ENCODE peak calls at places on chromosomes 6 and 20, in eight cellular contexts. Z is T-helper 17 cell, Q is heart left ventricle, J is glutamatergic neuron, S is dermis blood vessel endothelial cell, D is left colon, M is sciatic nerve, H is iris pigment epithelial cell. T is an unnamed sample.

GRCh38 chr20:46648903-46649649 is 2.2 kb downstream of the SLC13A3 start:
- DNase-seq in Z (no peak), H (no peak), D (no peak), Q (no peak), M (no peak), J (no peak), S (no peak), T (no peak)

GRCh38 chr6:75723382-75723781 is 25.7 kb upstream of the MYO6 start:
- DNase-seq in H (no peak), D (no peak), M (no peak), S (no peak), J (no peak), Z (no peak), Q (no peak), T (no peak)

GRCh38 chr6:148445620-148446019 is 103.0 kb downstream of the SASH1 start:
- DNase-seq in H (peak), Q (no peak), Z (no peak), D (no peak), M (no peak), J (no peak), S (peak), T (no peak)

GRCh38 chr20:48187891-48188290 is 402.6 kb upstream of the SULF2 start:
- DNase-seq in D (no peak), J (no peak), H (peak), Z (no peak), S (no peak), M (no peak), Q (no peak), T (no peak)

GRCh38 chr6:53172468-53172803 is 23.8 kb upstream of the GCM1 start:
- DNase-seq in Q (no peak), Z (no peak), H (no peak), M (no peak), S (no peak), D (no peak), J (no peak), T (no peak)

GRCh38 chr20:64057628-64058498 is 5.1 kb upstream of the TCEA2 start:
- DNase-seq in S (peak), Z (peak), Q (peak), J (peak), D (peak), H (peak), M (peak), T (peak)

GRCh38 chr6:169844946-169845345 is 93.5 kb downstream of the ERMARD start:
- DNase-seq in D (no peak), S (no peak), H (no peak), Q (no peak), J (no peak), Z (no peak), M (peak), T (no peak)

GRCh38 chr6:31815025-31815838 is at the start of the genes HSPA1A and HSPA1L:
- DNase-seq in M (peak), H (peak), J (peak), Z (peak), Q (peak), D (peak), S (peak), T (peak)

GRCh38 chr6:54008589-54008988 is 102.7 kb upstream of the MLIP start:
- DNase-seq in J (no peak), M (no peak), D (no peak), Q (no peak), H (no peak), Z (no peak), S (no peak), T (no peak)

GRCh38 chr6:104958720-104959452 is 2.0 kb downstream of the LIN28B start:
- DNase-seq in M (no peak), Q (no peak), Z (no peak), J (no peak), D (no peak), H (no peak), S (no peak), T (no peak)

GRCh38 chr20:54759589-54759988 is 284.2 kb downstream of the DOK5 start:
- DNase-seq in J (no peak), Q (no peak), D (no peak), H (no peak), M (no peak), Z (no peak), S (no peak), T (no peak)

GRCh38 chr6:149940673-149940984 is 1.2 kb upstream of the ULBP2 start:
- DNase-seq in Q (no peak), S (no peak), Z (no peak), D (no peak), H (no peak), M (no peak), J (no peak), T (no peak)

GRCh38 chr6:6610031-6610591 is 21.6 kb downstream of the LY86 start:
- DNase-seq in Z (no peak), Q (no peak), H (no peak), M (no peak), D (peak), S (no peak), J (no peak), T (no peak)

GRCh38 chr20:33666293-33667244 is at the start of gene ACTL10:
- DNase-seq in S (peak), Q (peak), Z (peak), J (peak), M (peak), H (peak), D (peak), T (peak)

GRCh38 chr6:125301435-125302391 is at the start of gene HDDC2:
- DNase-seq in J (peak), Q (peak), Z (peak), H (peak), D (peak), S (peak), M (peak), T (peak)

GRCh38 chr20:63617876-63618265 is 9.0 kb downstream of the GMEB2 start:
- DNase-seq in S (no peak), H (no peak), J (no peak), Q (no peak), D (no peak), M (no peak), Z (no peak), T (no peak)

GRCh38 chr6:146785001-146785585 is 186.3 kb downstream of the ADGB start:
- DNase-seq in J (no peak), H (peak), Q (no peak), Z (no peak), D (peak), M (no peak), S (peak), T (peak)

GRCh38 chr6:110509617-110510231 is 33.3 kb upstream of the SLC22A16 start:
- DNase-seq in Q (no peak), Z (no peak), D (no peak), H (peak), S (peak), J (no peak), M (no peak), T (no peak)

GRCh38 chr20:21391495-21392298 is 5.6 kb downstream of the NKX2-4 start:
- DNase-seq in J (peak), S (peak), M (no peak), Z (no peak), D (no peak), Q (no peak), H (no peak), T (no peak)

GRCh38 chr6:43717822-43718221 is 30.2 kb upstream of the MRPS18A start:
- DNase-seq in M (peak), Q (peak), Z (no peak), D (no peak), H (no peak), S (no peak), J (no peak), T (no peak)

GRCh38 chr6:156557269-156557885 is 219.8 kb upstream of the ARID1B start:
- DNase-seq in H (peak), S (no peak), Z (no peak), Q (peak), M (no peak), D (peak), J (peak), T (peak)

GRCh38 chr6:107730683-107731314 is 93.3 kb downstream of the SCML4 start:
- DNase-seq in M (no peak), J (no peak), S (no peak), D (no peak), Q (no peak), H (no peak), Z (no peak), T (no peak)

GRCh38 chr6:133623065-133623464 is 265.8 kb upstream of the TCF21 start:
- DNase-seq in M (no peak), H (peak), J (no peak), Q (peak), Z (no peak), D (no peak), S (no peak), T (no peak)

GRCh38 chr6:17289491-17290106 is 8.4 kb downstream of the RBM24 start:
- DNase-seq in J (no peak), Z (no peak), D (peak), S (no peak), Q (peak), M (no peak), H (no peak), T (no peak)

GRCh38 chr20:14832630-14833029 is 495.2 kb upstream of the FLRT3 start:
- DNase-seq in J (no peak), H (no peak), M (no peak), Q (no peak), Z (no peak), D (no peak), S (no peak), T (no peak)

GRCh38 chr6:97586344-97586743 is 303.3 kb upstream of the MMS22L start:
- DNase-seq in Q (no peak), H (peak), S (no peak), M (no peak), J (no peak), D (no peak), Z (no peak), T (no peak)

GRCh38 chr6:47700051-47700450 is 1.7 kb downstream of the ADGRF4 start:
- DNase-seq in S (no peak), Q (no peak), Z (no peak), D (no peak), M (no peak), J (no peak), H (peak), T (no peak)

GRCh38 chr6:157374889-157375443 is 6.0 kb upstream of the ZDHHC14 start:
- DNase-seq in Z (no peak), S (peak), H (peak), J (no peak), Q (no peak), M (no peak), D (no peak), T (no peak)

GRCh38 chr6:44043479-44044153 is 83.6 kb downstream of the MRPL14 start:
- DNase-seq in J (no peak), Q (peak), H (no peak), D (no peak), Z (no peak), S (no peak), M (peak), T (no peak)

GRCh38 chr6:34030831-34031566 is 114.9 kb downstream of the GRM4 start:
- DNase-seq in J (no peak), Q (no peak), S (no peak), M (no peak), H (no peak), D (no peak), Z (no peak), T (no peak)

GRCh38 chr6:8085053-8085511 is 17.3 kb downstream of the EEF1E1 start:
- DNase-seq in J (no peak), Z (no peak), H (peak), Q (no peak), S (peak), M (no peak), D (no peak), T (no peak)

GRCh38 chr6:7373739-7374138 is 15.8 kb downstream of the CAGE1 start:
- DNase-seq in D (peak), Q (no peak), H (peak), S (peak), Z (no peak), J (no peak), M (no peak), T (no peak)

GRCh38 chr6:42694586-42694985 is 27.8 kb downstream of the PRPH2 start:
- DNase-seq in Q (no peak), Z (no peak), H (peak), M (no peak), J (no peak), S (peak), D (no peak), T (no peak)

GRCh38 chr20:13492001-13492480 is 146.7 kb downstream of the TASP1 start:
- DNase-seq in Q (peak), J (no peak), D (no peak), M (no peak), Z (no peak), H (peak), S (no peak), T (no peak)

GRCh38 chr6:136011475-136011874 is 160.0 kb downstream of the PDE7B start:
- DNase-seq in J (no peak), Q (no peak), D (no peak), Z (no peak), M (no peak), S (no peak), H (peak), T (no peak)

GRCh38 chr20:32943490-32944052 is 60.7 kb downstream of the SUN5 start:
- DNase-seq in H (no peak), J (no peak), M (no peak), Z (no peak), Q (no peak), S (no peak), D (no peak), T (no peak)

T was measured in NCI-H510A treated with DMSO at 0.1 percent for 48 hours.